ENCODE peak calls at places on chromosomes 11 and 22, in six cellular contexts. G is H1, U is IMR-90, X is H9, J is mesenchymal stem cell, Y is trophoblast cell. B is an unnamed sample.

GRCh38 chr11:100438366-100438765 is 248.7 kb upstream of the ARHGAP42 start:
- DNase-seq in J (no peak), X (no peak), G (no peak), Y (no peak), U (no peak), B (no peak)

GRCh38 chr22:46982635-46983034 is 220.2 kb downstream of the TBC1D22A start:
- DNase-seq in J (no peak), Y (no peak), X (no peak), U (no peak), G (no peak), B (no peak)

GRCh38 chr11:48109046-48109666 is 107.5 kb upstream of the OR4B1 start:
- DNase-seq in G (peak), J (peak), Y (peak), X (no peak), U (peak), B (no peak)

GRCh38 chr22:37462983-37463382 is 23.2 kb downstream of the MFNG start:
- DNase-seq in G (peak), Y (peak), U (peak), X (peak), J (peak), B (peak)

GRCh38 chr11:131917634-131918384 is 547.4 kb downstream of the NTM start:
- DNase-seq in Y (peak), U (no peak), G (no peak), X (no peak), J (no peak), B (no peak)

GRCh38 chr22:47389201-47389600 is 626.8 kb downstream of the TBC1D22A start:
- DNase-seq in Y (no peak), X (no peak), U (no peak), J (no peak), G (no peak), B (no peak)

GRCh38 chr11:16604784-16605439 is 133.5 kb upstream of the C11orf58 start:
- DNase-seq in U (peak), X (peak), G (peak), Y (peak), J (peak), B (peak)

GRCh38 chr11:32792948-32793475 is 1.4 kb downstream of the CCDC73 start:
- DNase-seq in U (peak), Y (peak), G (peak), X (peak), J (peak), B (peak)

GRCh38 chr11:19121646-19122045 is 4.7 kb downstream of the ZDHHC13 start:
- DNase-seq in X (no peak), J (peak), U (peak), Y (no peak), G (no peak), B (no peak)

GRCh38 chr22:39179841-39180335 is 27.4 kb upstream of the CBX7 start:
- DNase-seq in U (no peak), J (no peak), X (peak), Y (no peak), G (no peak), B (no peak)

GRCh38 chr11:69599502-69599901 is 41.5 kb upstream of the CCND1 start:
- DNase-seq in Y (no peak), U (no peak), X (no peak), J (no peak), G (peak), B (no peak)

GRCh38 chr11:76327756-76328388 is 53.1 kb downstream of the THAP12 start:
- DNase-seq in G (no peak), U (no peak), X (no peak), J (no peak), Y (no peak), B (no peak)

GRCh38 chr11:86988351-86988881 is 33.2 kb upstream of the FZD4 start:
- DNase-seq in Y (no peak), G (no peak), U (no peak), J (no peak), X (no peak), B (no peak)

GRCh38 chr11:36057372-36058045 is 113.6 kb downstream of the LDLRAD3 start:
- DNase-seq in X (no peak), G (no peak), U (no peak), Y (no peak), J (no peak), B (no peak)

GRCh38 chr11:26792956-26793355 is 71.1 kb upstream of the SLC5A12 start:
- DNase-seq in Y (no peak), J (no peak), X (no peak), U (no peak), G (no peak), B (no peak)

GRCh38 chr22:35488513-35488912 is 52.1 kb upstream of the RASD2 start:
- DNase-seq in G (no peak), Y (no peak), U (no peak), X (no peak), J (no peak), B (no peak)

GRCh38 chr11:2380807-2381350 is 3.8 kb downstream of the CD81 start:
- DNase-seq in G (no peak), Y (peak), J (peak), U (no peak), X (no peak), B (no peak)

GRCh38 chr22:29478326-29479276 is 1.4 kb upstream of the NEFH start:
- DNase-seq in U (no peak), G (peak), X (peak), J (peak), Y (no peak), B (peak)

GRCh38 chr11:11909727-11910126 is 68.0 kb downstream of the USP47 start:
- DNase-seq in X (no peak), U (peak), Y (no peak), G (no peak), J (peak), B (no peak)

GRCh38 chr11:8268530-8269461 is 5.1 kb upstream of the LMO1 start:
- DNase-seq in U (no peak), J (no peak), Y (no peak), G (peak), X (no peak), B (peak)

GRCh38 chr11:3220521-3221407 is 2.2 kb upstream of the MRGPRG start:
- DNase-seq in Y (peak), X (peak), G (peak), J (no peak), U (no peak), B (no peak)

GRCh38 chr11:78460468-78460867 is 42.8 kb upstream of the GAB2 start:
- DNase-seq in U (peak), J (no peak), G (no peak), Y (no peak), X (no peak), B (no peak)

GRCh38 chr11:113546757-113547507 is 71.7 kb upstream of the DRD2 start:
- DNase-seq in Y (no peak), G (no peak), X (no peak), U (peak), J (peak), B (no peak)

GRCh38 chr22:42836026-42836425 is 21.0 kb downstream of the ARFGAP3 start:
- DNase-seq in U (no peak), X (no peak), J (no peak), G (no peak), Y (no peak), B (no peak)

GRCh38 chr11:47409440-47410403 is 1.3 kb downstream of the SLC39A13 start:
- DNase-seq in X (no peak), U (no peak), Y (peak), J (peak), G (no peak), B (no peak)

GRCh38 chr11:119672597-119672996 is 56.4 kb downstream of the NECTIN1 start:
- DNase-seq in X (no peak), J (no peak), U (no peak), Y (no peak), G (no peak), B (no peak)

GRCh38 chr11:111734383-111735261 is 31.6 kb downstream of the PPP2R1B start:
- DNase-seq in G (no peak), U (no peak), J (no peak), Y (no peak), X (no peak), B (no peak)

GRCh38 chr22:36417281-36417686 is 29.5 kb upstream of the MYH9 start:
- DNase-seq in U (peak), G (no peak), X (no peak), Y (peak), J (no peak), B (no peak)

GRCh38 chr11:116771935-116772334 is 852 bp downstream of the BUD13 start:
- DNase-seq in Y (no peak), X (no peak), G (no peak), J (peak), U (no peak), B (no peak)

GRCh38 chr11:130725417-130726233 is 190.7 kb downstream of the SNX19 start:
- DNase-seq in Y (no peak), X (no peak), J (peak), G (no peak), U (peak), B (no peak)

GRCh38 chr22:50303848-50304527 is 3.5 kb downstream of the PLXNB2 start:
- DNase-seq in Y (peak), U (no peak), X (peak), J (no peak), G (peak), B (no peak)

GRCh38 chr22:49087716-49088660 is 739.7 kb downstream of the BRD1 start:
- DNase-seq in J (no peak), X (no peak), G (no peak), U (no peak), Y (no peak), B (no peak)

GRCh38 chr11:10298342-10298741 is 4.3 kb upstream of the SBF2 start:
- DNase-seq in U (peak), J (peak), X (no peak), Y (no peak), G (no peak), B (no peak)

GRCh38 chr22:42700901-42701300 is 19.8 kb downstream of the A4GALT start:
- DNase-seq in Y (no peak), U (no peak), X (no peak), G (no peak), J (no peak), B (no peak)

GRCh38 chr11:76148941-76149613 is 57.2 kb downstream of the WNT11 start:
- DNase-seq in Y (no peak), G (no peak), U (no peak), X (no peak), J (no peak), B (no peak)

DNA sequence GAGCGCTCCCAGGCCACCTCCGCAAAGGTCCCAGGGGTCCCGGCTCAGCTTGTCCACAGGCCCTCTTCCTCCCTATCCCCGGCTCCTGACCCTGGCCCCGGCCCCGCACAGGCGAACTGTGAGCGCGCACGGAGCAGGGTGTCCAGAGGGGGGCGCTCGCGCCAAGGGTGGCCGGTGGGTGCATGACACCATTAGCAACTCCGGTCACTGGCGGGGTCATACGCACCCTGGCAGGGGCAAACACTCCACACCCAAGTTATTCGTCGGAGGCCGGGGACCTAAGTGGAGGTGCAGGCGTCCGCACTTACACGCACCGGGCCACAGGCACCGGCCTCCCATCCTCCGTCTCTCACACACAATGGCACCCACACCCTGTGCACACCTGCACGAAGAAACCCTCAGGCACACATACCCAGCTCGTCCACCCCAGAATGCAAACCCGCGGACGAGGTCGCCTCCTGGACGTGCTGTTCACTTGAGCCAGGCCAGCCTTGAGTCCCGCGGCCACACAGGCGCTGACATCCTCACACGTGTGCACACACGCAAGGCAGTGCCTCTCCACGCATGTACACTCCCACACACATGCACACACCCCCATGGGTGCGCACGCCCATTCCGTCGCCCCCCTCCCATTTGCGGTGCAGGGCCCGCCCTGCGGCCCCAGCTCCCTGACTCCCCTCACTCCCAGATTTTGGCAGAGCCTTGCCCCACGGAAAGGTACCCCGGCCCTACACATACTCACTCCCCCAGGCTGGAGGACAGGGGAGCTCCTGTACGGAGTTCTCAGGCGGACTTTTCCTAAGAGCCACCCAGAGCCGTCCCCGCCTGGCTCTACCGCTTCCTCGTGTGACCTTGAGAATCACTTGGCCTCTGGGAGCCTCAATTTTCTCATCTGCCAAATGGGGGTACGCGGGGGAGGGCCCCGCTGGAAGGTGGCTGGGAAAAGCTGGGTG is at the start of gene RASGRP2:
- DNase-seq in X (peak), G (peak), J (peak), Y (peak), U (no peak), B (no peak)
- H3K18ac ChIP-seq in X (peak), G (peak), J (no peak), Y (no peak), U (no peak), B (peak)

GRCh38 chr22:22200569-22201184 is 43.9 kb upstream of the VPREB1 start:
- DNase-seq in Y (no peak), X (no peak), U (no peak), G (no peak), J (no peak), B (no peak)
- H3K14ac ChIP-seq in Y (no peak), X (no peak), U (no peak), G (no peak), J (no peak), B (peak)

GRCh38 chr11:63763506-63764200 is 4.9 kb downstream of the ZFTA start:
- DNase-seq in G (peak), Y (no peak), X (peak), J (no peak), U (no peak), B (peak)
- H3K18ac ChIP-seq in G (peak), Y (peak), X (peak), J (peak), U (no peak), B (peak)

GRCh38 chr11:1008781-1009180 is 27.7 kb downstream of the MUC6 start:
- DNase-seq in Y (no peak), X (no peak), J (no peak), G (no peak), U (no peak), B (no peak)
- H3K14ac ChIP-seq in Y (no peak), X (no peak), J (no peak), G (no peak), U (no peak), B (no peak)

B was measured in neuronal stem cell.